ENCODE peak calls at places on chromosomes 7 and 10, in nine cellular contexts. N, Y, Z, G, U, X, M, R and I are unnamed samples.

GRCh38 chr10:46550795-46551700 is 5.4 kb downstream of the GPRIN2 start:
- DNase-seq in N (no peak), Y (peak; percentile 8), Z (no peak), G (no peak), U (no peak), X (no peak), M (no peak), R (no peak), I (no peak)

GRCh38 chr7:101410743-101411476 is 48.2 kb downstream of the COL26A1 start:
- DNase-seq in N (peak; percentile 27), Y (no peak), Z (no peak), G (peak; percentile 61), U (peak; percentile 39), X (peak; percentile 73), M (no peak), R (no peak), I (no peak)

GRCh38 chr10:3068968-3069737 is 1.8 kb downstream of the PFKP start:
- DNase-seq in N (no peak), Y (no peak), Z (peak; percentile 27), G (no peak), U (no peak), X (peak; percentile 66), M (peak; percentile 30), R (no peak), I (no peak)

GRCh38 chr10:86373828-86374227 is 7.2 kb upstream of the GRID1 start:
- DNase-seq in N (no peak), Y (no peak), Z (no peak), G (no peak), U (no peak), X (no peak), M (no peak), R (no peak), I (no peak)

GRCh38 chr10:29621161-29621560 is 13.6 kb downstream of the SVIL start:
- DNase-seq in N (no peak), Y (peak; percentile 84), Z (peak; percentile 19), G (no peak), U (no peak), X (no peak), M (peak; percentile 31), R (no peak), I (no peak)

GRCh38 chr10:1050555-1050954 is 1.6 kb upstream of the IDI1 start:
- DNase-seq in N (peak; percentile 60), Y (peak; percentile 49), Z (no peak), G (peak; percentile 49), U (peak; percentile 47), X (no peak), M (no peak), R (no peak), I (no peak)

GRCh38 chr7:27161721-27162547 is 3.4 kb downstream of the HOXA9 start:
- DNase-seq in N (no peak), Y (peak; percentile 15), Z (no peak), G (no peak), U (no peak), X (no peak), M (no peak), R (no peak), I (no peak)

GRCh38 chr7:19235680-19236079 is 90.5 kb upstream of the FERD3L start:
- DNase-seq in N (no peak), Y (no peak), Z (no peak), G (no peak), U (no peak), X (no peak), M (no peak), R (no peak), I (no peak)

GRCh38 chr10:71582019-71582418 is 137.6 kb downstream of the C10orf105 start:
- DNase-seq in N (no peak), Y (no peak), Z (peak; percentile 49), G (no peak), U (no peak), X (peak; percentile 88), M (peak; percentile 35), R (no peak), I (no peak)

GRCh38 chr10:71531485-71532446 is 135.0 kb downstream of the CDH23 start:
- DNase-seq in N (no peak), Y (no peak), Z (no peak), G (no peak), U (no peak), X (no peak), M (no peak), R (no peak), I (no peak)

GRCh38 chr10:48672596-48673255 is 11.9 kb upstream of the WDFY4 start:
- DNase-seq in N (no peak), Y (no peak), Z (no peak), G (no peak), U (no peak), X (no peak), M (no peak), R (no peak), I (no peak)

GRCh38 chr10:5861269-5862031 is 28.2 kb downstream of the ANKRD16 start:
- DNase-seq in N (peak; percentile 78), Y (no peak), Z (peak; percentile 92), G (peak; percentile 82), U (peak; percentile 88), X (no peak), M (peak; percentile 90), R (peak; percentile 47), I (peak; percentile 43)

DNA sequence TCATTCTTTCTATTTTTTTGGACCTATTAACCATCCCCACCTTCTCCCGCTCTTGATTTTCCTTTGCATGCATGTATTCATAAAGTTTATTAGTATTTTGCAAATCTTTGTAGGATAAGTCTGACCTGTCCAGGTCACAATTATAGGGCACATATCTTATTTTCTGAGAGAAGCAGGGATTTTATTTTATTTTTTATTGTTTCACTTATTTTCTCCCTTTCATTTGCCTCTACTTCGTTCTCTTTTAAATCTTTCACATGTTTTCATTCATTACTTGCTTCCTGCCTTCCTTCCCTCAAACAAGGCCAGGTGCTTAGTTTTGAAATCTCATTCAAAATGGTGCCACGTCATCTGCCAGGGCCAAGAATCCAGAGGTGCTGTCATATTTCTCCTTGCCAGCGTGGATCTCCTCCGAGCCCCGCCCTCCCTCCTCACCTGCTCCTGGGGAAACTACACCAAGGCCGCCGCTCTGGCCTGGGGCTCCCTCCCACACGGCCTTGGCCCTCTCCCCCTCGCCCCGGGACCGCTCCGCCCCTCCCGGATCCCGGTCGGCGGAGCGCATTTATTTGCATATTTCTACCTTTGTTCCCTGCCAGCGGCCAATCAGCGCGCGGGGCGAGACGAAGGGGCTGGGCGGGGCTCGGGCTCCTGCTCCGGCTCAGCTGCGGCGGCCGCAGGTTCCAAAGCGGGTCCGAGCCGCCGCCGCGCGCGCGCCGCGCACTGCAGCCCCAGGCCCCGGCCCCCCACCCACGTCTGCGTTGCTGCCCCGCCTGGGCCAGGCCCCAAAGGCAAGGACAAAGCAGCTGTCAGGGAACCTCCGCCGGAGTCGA is at the start of gene TSPAN13:
- DNase-seq in N (peak; percentile 86), Y (peak; percentile 15), Z (peak; percentile 25), G (peak; percentile 86), U (peak; percentile 95), X (peak; percentile 95), M (peak; percentile 83), R (no peak), I (peak; percentile 91)
- H3K27ac ChIP-seq in N (peak within 1 kb of the TSS; percentile 25), Y (peak within 1 kb of the TSS; percentile 70), Z (no peak within 1 kb of the TSS), G (peak within 1 kb of the TSS; percentile 78), U (peak within 1 kb of the TSS; percentile 7), X (peak within 1 kb of the TSS; percentile 72), M (no peak within 1 kb of the TSS), R (no peak within 1 kb of the TSS), I (peak within 1 kb of the TSS; percentile 57)

GRCh38 chr10:89548673-89549072 is 13.3 kb upstream of the SLC16A12 start:
- DNase-seq in N (no peak), Y (no peak), Z (no peak), G (no peak), U (no peak), X (no peak), M (no peak), R (no peak), I (no peak)
- H3K27ac ChIP-seq in N (no peak overlapping the region), Y (no peak overlapping the region), Z (no peak overlapping the region), G (no peak overlapping the region), U (peak overlapping the region; percentile 56), X (peak overlapping the region; percentile 30), M (no peak overlapping the region), R (no peak overlapping the region), I (no peak overlapping the region)

DNA sequence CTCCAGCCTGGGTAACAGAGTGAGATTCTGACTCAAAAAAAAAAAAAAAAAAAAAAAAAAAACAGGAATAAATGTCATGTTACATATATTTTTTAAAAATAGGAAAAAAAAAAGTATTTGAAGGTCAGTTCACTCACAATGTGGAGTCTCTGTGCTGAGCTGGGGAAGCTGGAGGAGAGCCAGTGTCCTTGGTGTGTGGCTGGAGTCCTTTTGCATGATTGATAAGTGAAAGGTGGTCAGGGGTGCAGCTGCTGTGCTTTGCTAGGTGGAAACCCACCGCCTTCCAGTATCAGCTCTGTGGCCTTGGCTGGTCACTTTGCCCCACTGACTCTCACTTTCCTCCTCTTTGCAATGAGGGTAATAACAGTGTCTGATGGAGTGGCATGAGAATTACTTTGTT is 101.9 kb downstream of the VWC2 start:
- DNase-seq in N (no peak), Y (no peak), Z (no peak), G (no peak), U (no peak), X (no peak), M (no peak), R (no peak), I (no peak)
- H3K27ac ChIP-seq in N (no peak overlapping the region), Y (no peak overlapping the region), Z (no peak overlapping the region), G (no peak overlapping the region), U (no peak overlapping the region), X (no peak overlapping the region), M (no peak overlapping the region), R (no peak overlapping the region), I (no peak overlapping the region)

DNA sequence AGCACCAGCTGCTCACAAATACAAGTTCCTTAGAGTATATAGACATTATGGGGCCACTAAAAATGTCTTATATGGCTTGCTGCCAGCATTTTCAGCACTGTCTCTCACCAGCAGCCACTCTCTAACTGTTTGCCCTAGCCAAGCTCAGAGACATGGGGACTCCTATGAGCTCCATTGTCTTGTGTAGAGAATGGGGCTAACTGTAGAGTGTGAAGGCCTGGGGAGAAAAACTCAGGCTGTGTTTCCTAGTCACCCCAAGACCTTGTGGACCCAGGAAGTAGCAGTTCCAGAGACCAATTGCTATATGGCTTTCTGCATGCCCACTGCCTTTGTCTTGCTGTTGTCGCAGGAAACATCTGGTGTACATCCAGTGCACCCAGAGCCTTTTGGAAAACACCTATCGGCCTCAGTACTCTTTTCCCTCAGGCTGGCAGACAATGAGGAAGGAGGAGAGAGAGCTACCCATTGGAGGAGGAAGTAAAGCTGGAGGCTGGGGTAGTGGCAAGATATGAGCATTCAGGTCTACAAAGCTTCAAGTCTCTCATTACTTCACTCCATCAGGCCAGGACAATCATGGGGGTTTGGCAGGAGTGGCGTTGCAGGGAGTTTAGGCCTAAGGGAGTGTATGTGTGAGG is 28.4 kb downstream of the ENTPD1 start:
- DNase-seq in N (no peak), Y (no peak), Z (no peak), G (no peak), U (no peak), X (no peak), M (no peak), R (no peak), I (no peak)
- H3K27ac ChIP-seq in N (no peak overlapping the region), Y (no peak overlapping the region), Z (no peak overlapping the region), G (no peak overlapping the region), U (no peak overlapping the region), X (no peak overlapping the region), M (no peak overlapping the region), R (no peak overlapping the region), I (no peak overlapping the region)

DNA sequence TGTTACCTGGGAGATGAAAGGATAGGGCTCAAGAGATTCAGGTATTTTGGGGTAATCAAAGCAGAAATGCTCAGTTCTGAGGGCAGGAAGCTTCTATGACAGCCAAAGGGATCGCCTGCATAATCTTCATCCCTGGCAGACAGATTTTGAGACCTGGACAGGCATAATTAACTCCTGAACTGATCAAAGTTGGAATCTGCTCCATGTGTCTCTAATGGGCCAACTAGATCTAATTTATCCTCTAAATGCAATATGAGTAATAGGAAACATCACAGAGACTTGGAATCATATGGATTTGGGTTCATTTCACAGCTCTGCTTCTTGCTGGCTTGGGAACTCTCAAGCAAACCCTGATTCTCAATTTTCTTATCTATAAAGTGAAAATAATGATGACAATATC is 41.2 kb upstream of the EPHB6 start:
- DNase-seq in N (no peak), Y (no peak), Z (no peak), G (no peak), U (no peak), X (no peak), M (no peak), R (no peak), I (no peak)
- H3K27ac ChIP-seq in N (no peak overlapping the region), Y (no peak overlapping the region), Z (no peak overlapping the region), G (no peak overlapping the region), U (no peak overlapping the region), X (no peak overlapping the region), M (no peak overlapping the region), R (no peak overlapping the region), I (no peak overlapping the region)